ENCODE peak calls at places on chromosomes 5 and 9, in eight cellular contexts. One of them, this sample, is unnamed.

GRCh38 chr5:172437445-172438303 is 16.7 kb downstream of the SH3PXD2B start:
- DNase-seq in cerebellum: no peak
- DNase-seq in AG08395: peak; percentile 66
- DNase-seq in mesendoderm: no peak
- DNase-seq in IMR-90: peak; percentile 79
- DNase-seq in memory B cell: no peak
- DNase-seq in hypothalamus: no peak
- DNase-seq in hepatocyte: peak; percentile 79
- DNase-seq in this sample: no peak

GRCh38 chr9:72442212-72442607 is 77.2 kb upstream of the ZFAND5 start:
- DNase-seq in mesendoderm: peak; percentile 92
- DNase-seq in cerebellum: no peak
- DNase-seq in AG08395: peak; percentile 83
- DNase-seq in hepatocyte: peak; percentile 71
- DNase-seq in hypothalamus: no peak
- DNase-seq in IMR-90: peak; percentile 88
- DNase-seq in memory B cell: no peak
- DNase-seq in this sample: no peak

GRCh38 chr9:34500623-34501267 is 22.0 kb downstream of the ENHO start:
- DNase-seq in cerebellum: peak; percentile 83
- DNase-seq in IMR-90: peak; percentile 19
- DNase-seq in hypothalamus: no peak
- DNase-seq in hepatocyte: peak; percentile 65
- DNase-seq in AG08395: peak; percentile 72
- DNase-seq in memory B cell: peak; percentile 86
- DNase-seq in mesendoderm: peak; percentile 60
- DNase-seq in this sample: peak; percentile 55

GRCh38 chr9:16028516-16028915 is 475.7 kb downstream of the CCDC171 start:
- DNase-seq in mesendoderm: no peak
- DNase-seq in IMR-90: peak; percentile 44
- DNase-seq in hepatocyte: no peak
- DNase-seq in cerebellum: no peak
- DNase-seq in hypothalamus: no peak
- DNase-seq in AG08395: no peak
- DNase-seq in memory B cell: no peak
- DNase-seq in this sample: no peak

GRCh38 chr9:126148994-126149393 is 177.6 kb upstream of the MVB12B start:
- DNase-seq in IMR-90: no peak
- DNase-seq in memory B cell: peak; percentile 2
- DNase-seq in hepatocyte: no peak
- DNase-seq in mesendoderm: no peak
- DNase-seq in AG08395: no peak
- DNase-seq in cerebellum: no peak
- DNase-seq in hypothalamus: no peak
- DNase-seq in this sample: no peak

GRCh38 chr5:72134226-72134625 is 27.0 kb downstream of the MAP1B start:
- DNase-seq in memory B cell: no peak
- DNase-seq in IMR-90: no peak
- DNase-seq in cerebellum: no peak
- DNase-seq in AG08395: no peak
- DNase-seq in hepatocyte: no peak
- DNase-seq in mesendoderm: peak; percentile 80
- DNase-seq in hypothalamus: no peak
- DNase-seq in this sample: no peak

GRCh38 chr9:93642961-93643360 is 66.6 kb downstream of the PHF2 start:
- DNase-seq in IMR-90: peak; percentile 82
- DNase-seq in hypothalamus: no peak
- DNase-seq in mesendoderm: no peak
- DNase-seq in hepatocyte: no peak
- DNase-seq in AG08395: peak; percentile 88
- DNase-seq in memory B cell: no peak
- DNase-seq in cerebellum: no peak
- DNase-seq in this sample: no peak

GRCh38 chr5:42614509-42614908 is 142.1 kb upstream of the CCDC152 start:
- DNase-seq in hepatocyte: no peak
- DNase-seq in cerebellum: no peak
- DNase-seq in AG08395: peak; percentile 16
- DNase-seq in memory B cell: no peak
- DNase-seq in IMR-90: peak; percentile 7
- DNase-seq in hypothalamus: no peak
- DNase-seq in mesendoderm: no peak
- DNase-seq in this sample: no peak

GRCh38 chr5:171562822-171563221 is 143.4 kb downstream of the FGF18 start:
- DNase-seq in hypothalamus: no peak
- DNase-seq in hepatocyte: no peak
- DNase-seq in memory B cell: no peak
- DNase-seq in AG08395: no peak
- DNase-seq in IMR-90: peak; percentile 32
- DNase-seq in cerebellum: no peak
- DNase-seq in mesendoderm: no peak
- DNase-seq in this sample: no peak

GRCh38 chr5:76337949-76338589 is 65.0 kb upstream of the IQGAP2 start:
- DNase-seq in memory B cell: peak; percentile 22
- DNase-seq in hepatocyte: peak; percentile 72
- DNase-seq in IMR-90: peak; percentile 47
- DNase-seq in hypothalamus: no peak
- DNase-seq in AG08395: peak; percentile 48
- DNase-seq in cerebellum: peak; percentile 65
- DNase-seq in mesendoderm: peak; percentile 99
- DNase-seq in this sample: no peak

GRCh38 chr5:138459311-138459710 is 6.0 kb upstream of the EGR1 start:
- DNase-seq in IMR-90: no peak
- DNase-seq in AG08395: no peak
- DNase-seq in hypothalamus: no peak
- DNase-seq in hepatocyte: peak; percentile 7
- DNase-seq in cerebellum: no peak
- DNase-seq in mesendoderm: no peak
- DNase-seq in memory B cell: peak; percentile 45
- DNase-seq in this sample: peak; percentile 48

GRCh38 chr9:34572628-34573027 is 16.9 kb downstream of the CNTFR start:
- DNase-seq in cerebellum: no peak
- DNase-seq in mesendoderm: no peak
- DNase-seq in hypothalamus: no peak
- DNase-seq in AG08395: no peak
- DNase-seq in IMR-90: no peak
- DNase-seq in hepatocyte: no peak
- DNase-seq in memory B cell: no peak
- DNase-seq in this sample: no peak

GRCh38 chr9:106700676-106701075 is 162.3 kb upstream of the ZNF462 start:
- DNase-seq in mesendoderm: no peak
- DNase-seq in hypothalamus: no peak
- DNase-seq in AG08395: no peak
- DNase-seq in cerebellum: no peak
- DNase-seq in hepatocyte: no peak
- DNase-seq in memory B cell: no peak
- DNase-seq in IMR-90: peak; percentile 10
- DNase-seq in this sample: no peak

GRCh38 chr9:116152941-116153764 is 438 bp upstream of the PAPPA start:
- DNase-seq in hepatocyte: no peak
- DNase-seq in mesendoderm: peak; percentile 54
- DNase-seq in memory B cell: no peak
- DNase-seq in hypothalamus: no peak
- DNase-seq in AG08395: peak; percentile 52
- DNase-seq in cerebellum: no peak
- DNase-seq in IMR-90: peak; percentile 85
- DNase-seq in this sample: no peak

GRCh38 chr5:179343902-179344300 is 1.4 kb downstream of the ADAMTS2 start:
- DNase-seq in AG08395: peak; percentile 65
- DNase-seq in hypothalamus: no peak
- DNase-seq in memory B cell: no peak
- DNase-seq in hepatocyte: peak; percentile 67
- DNase-seq in cerebellum: no peak
- DNase-seq in IMR-90: peak; percentile 58
- DNase-seq in mesendoderm: peak; percentile 74
- DNase-seq in this sample: no peak

GRCh38 chr9:69570091-69570451 is 102.1 kb downstream of the APBA1 start:
- DNase-seq in IMR-90: no peak
- DNase-seq in AG08395: no peak
- DNase-seq in hepatocyte: no peak
- DNase-seq in hypothalamus: no peak
- DNase-seq in mesendoderm: no peak
- DNase-seq in memory B cell: no peak
- DNase-seq in cerebellum: no peak
- DNase-seq in this sample: no peak

GRCh38 chr5:179819296-179820126 is 1.2 kb upstream of the SQSTM1 start:
- DNase-seq in AG08395: peak; percentile 38
- DNase-seq in memory B cell: peak; percentile 79
- DNase-seq in hypothalamus: peak; percentile 71
- DNase-seq in cerebellum: no peak
- DNase-seq in mesendoderm: peak; percentile 94
- DNase-seq in hepatocyte: peak; percentile 88
- DNase-seq in IMR-90: peak; percentile 77
- DNase-seq in this sample: peak; percentile 65

GRCh38 chr5:155826947-155827815 is 499.8 kb upstream of the SGCD start:
- DNase-seq in cerebellum: no peak
- DNase-seq in hepatocyte: no peak
- DNase-seq in memory B cell: no peak
- DNase-seq in IMR-90: no peak
- DNase-seq in AG08395: no peak
- DNase-seq in mesendoderm: no peak
- DNase-seq in hypothalamus: no peak
- DNase-seq in this sample: no peak

GRCh38 chr5:159353661-159354252 is 23.5 kb upstream of the IL12B start:
- DNase-seq in hypothalamus: no peak
- DNase-seq in mesendoderm: no peak
- DNase-seq in AG08395: no peak
- DNase-seq in IMR-90: peak; percentile 58
- DNase-seq in cerebellum: no peak
- DNase-seq in memory B cell: no peak
- DNase-seq in hepatocyte: no peak
- DNase-seq in this sample: no peak

GRCh38 chr5:124747770-124748686 is 1.6 kb upstream of the ZNF608 start:
- DNase-seq in IMR-90: peak; percentile 44
- DNase-seq in mesendoderm: peak; percentile 51
- DNase-seq in AG08395: no peak
- DNase-seq in hypothalamus: peak; percentile 57
- DNase-seq in cerebellum: peak; percentile 28
- DNase-seq in hepatocyte: peak; percentile 28
- DNase-seq in memory B cell: peak; percentile 44
- DNase-seq in this sample: peak; percentile 41

GRCh38 chr9:79670269-79670961 is 98.7 kb downstream of the TLE4 start:
- DNase-seq in hepatocyte: no peak
- DNase-seq in AG08395: no peak
- DNase-seq in mesendoderm: no peak
- DNase-seq in hypothalamus: no peak
- DNase-seq in memory B cell: no peak
- DNase-seq in cerebellum: no peak
- DNase-seq in IMR-90: peak; percentile 22
- DNase-seq in this sample: no peak

GRCh38 chr9:3875371-3876132 is 349.8 kb upstream of the RFX3 start:
- DNase-seq in AG08395: no peak
- DNase-seq in cerebellum: no peak
- DNase-seq in hypothalamus: no peak
- DNase-seq in IMR-90: peak; percentile 95
- DNase-seq in memory B cell: no peak
- DNase-seq in hepatocyte: no peak
- DNase-seq in mesendoderm: no peak
- DNase-seq in this sample: no peak

GRCh38 chr5:75716715-75717081 is 539 bp downstream of the POC5 start:
- DNase-seq in memory B cell: no peak
- DNase-seq in cerebellum: peak; percentile 2
- DNase-seq in hepatocyte: no peak
- DNase-seq in hypothalamus: no peak
- DNase-seq in AG08395: peak; percentile 2
- DNase-seq in IMR-90: no peak
- DNase-seq in mesendoderm: no peak
- DNase-seq in this sample: no peak

GRCh38 chr5:31682847-31683246 is 43.9 kb downstream of the PDZD2 start:
- DNase-seq in cerebellum: no peak
- DNase-seq in AG08395: no peak
- DNase-seq in IMR-90: no peak
- DNase-seq in hypothalamus: no peak
- DNase-seq in mesendoderm: no peak
- DNase-seq in memory B cell: no peak
- DNase-seq in hepatocyte: no peak
- DNase-seq in this sample: no peak

GRCh38 chr5:78492216-78492615 is 131.8 kb downstream of the SCAMP1 start:
- DNase-seq in memory B cell: no peak
- DNase-seq in hypothalamus: no peak
- DNase-seq in cerebellum: no peak
- DNase-seq in mesendoderm: no peak
- DNase-seq in IMR-90: no peak
- DNase-seq in hepatocyte: no peak
- DNase-seq in AG08395: no peak
- DNase-seq in this sample: no peak